ENCODE peak calls at places on chromosome 11, in four cellular contexts. One of them, this sample, is unnamed.

GRCh38 chr11:66268953-66269906 is 791 bp downstream of the RAB1B start:
- DNase-seq in K562: peak
- DNase-seq in GM12878: no peak
- DNase-seq in H1: no peak
- DNase-seq in this sample: peak

GRCh38 chr11:9490376-9490775 is 29.6 kb downstream of the ZNF143 start:
- DNase-seq in K562: no peak
- DNase-seq in GM12878: no peak
- DNase-seq in H1: no peak
- DNase-seq in this sample: no peak

GRCh38 chr11:64566042-64566914 is 24.7 kb upstream of the SLC22A12 start:
- DNase-seq in H1: no peak
- DNase-seq in K562: peak
- DNase-seq in GM12878: no peak
- DNase-seq in this sample: peak

GRCh38 chr11:32420937-32421532 is 14.3 kb downstream of the WT1 start:
- DNase-seq in K562: peak
- DNase-seq in H1: no peak
- DNase-seq in GM12878: peak
- DNase-seq in this sample: no peak

GRCh38 chr11:47093541-47093940 is 83.1 kb downstream of the ARFGAP2 start:
- DNase-seq in H1: no peak
- DNase-seq in K562: no peak
- DNase-seq in GM12878: no peak
- DNase-seq in this sample: no peak

GRCh38 chr11:87281496-87281895 is 243.8 kb downstream of the TMEM135 start:
- DNase-seq in K562: no peak
- DNase-seq in GM12878: no peak
- DNase-seq in H1: no peak
- DNase-seq in this sample: peak

GRCh38 chr11:114501901-114502300 is 57.8 kb downstream of the NXPE1 start:
- DNase-seq in K562: no peak
- DNase-seq in GM12878: no peak
- DNase-seq in H1: no peak
- DNase-seq in this sample: no peak

GRCh38 chr11:36490026-36490806 is 19.9 kb downstream of the TRAF6 start:
- DNase-seq in GM12878: no peak
- DNase-seq in H1: no peak
- DNase-seq in K562: no peak
- DNase-seq in this sample: no peak

GRCh38 chr11:2930705-2931415 is 1.6 kb upstream of the PHLDA2 start:
- DNase-seq in GM12878: peak
- DNase-seq in H1: peak
- DNase-seq in K562: peak
- DNase-seq in this sample: peak

GRCh38 chr11:61024938-61025818 is 53.7 kb downstream of the CD6 start:
- DNase-seq in GM12878: no peak
- DNase-seq in K562: no peak
- DNase-seq in H1: no peak
- DNase-seq in this sample: no peak

GRCh38 chr11:73962097-73962705 is 11.4 kb downstream of the DNAJB13 start:
- DNase-seq in K562: no peak
- DNase-seq in H1: no peak
- DNase-seq in GM12878: no peak
- DNase-seq in this sample: no peak

GRCh38 chr11:119236891-119237290 is 30.8 kb downstream of the CBL start:
- DNase-seq in GM12878: no peak
- DNase-seq in H1: no peak
- DNase-seq in K562: no peak
- DNase-seq in this sample: no peak
- TF ChIP-seq RFX5 in GM12878: no peak
- TF ChIP-seq RFX5 in H1: no peak
- TF ChIP-seq RFX5 in K562: no peak
- TF ChIP-seq RFX5 in this sample: no peak

DNA sequence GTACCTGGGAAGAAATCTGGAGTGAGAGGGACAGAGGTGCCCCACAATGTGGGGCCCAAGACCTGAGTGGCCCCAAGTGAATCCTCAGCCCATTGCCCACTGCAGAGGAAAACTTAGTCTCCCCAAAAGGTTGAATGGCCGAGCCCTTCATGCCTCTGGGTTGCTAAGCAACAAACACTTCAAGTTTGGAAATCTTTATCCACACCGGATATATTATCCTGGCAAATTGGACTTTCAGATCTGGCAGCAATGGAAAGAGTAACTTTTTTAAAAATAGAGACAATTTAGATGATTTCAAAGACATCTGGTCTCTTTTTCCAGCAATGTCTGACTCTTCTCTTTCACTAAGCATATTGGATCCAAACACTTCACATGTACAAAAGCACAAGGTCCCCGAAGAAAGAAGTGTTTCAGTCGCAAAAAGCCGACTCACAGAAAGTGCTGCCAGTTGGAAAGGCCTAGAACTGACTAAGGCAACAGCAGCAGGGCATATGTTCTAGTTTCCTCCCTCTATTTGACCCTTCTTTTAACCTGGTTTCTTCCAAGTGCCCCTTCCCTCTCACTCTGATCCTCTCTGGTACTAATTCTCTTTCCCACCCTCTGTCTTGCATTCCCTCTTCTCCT is 505.2 kb downstream of the SOX6 start:
- DNase-seq in K562: no peak
- DNase-seq in H1: no peak
- DNase-seq in GM12878: no peak
- DNase-seq in this sample: no peak
- TF ChIP-seq YY1 in K562: no peak
- TF ChIP-seq YY1 in H1: no peak
- TF ChIP-seq YY1 in GM12878: no peak
- TF ChIP-seq YY1 in this sample: no peak

DNA sequence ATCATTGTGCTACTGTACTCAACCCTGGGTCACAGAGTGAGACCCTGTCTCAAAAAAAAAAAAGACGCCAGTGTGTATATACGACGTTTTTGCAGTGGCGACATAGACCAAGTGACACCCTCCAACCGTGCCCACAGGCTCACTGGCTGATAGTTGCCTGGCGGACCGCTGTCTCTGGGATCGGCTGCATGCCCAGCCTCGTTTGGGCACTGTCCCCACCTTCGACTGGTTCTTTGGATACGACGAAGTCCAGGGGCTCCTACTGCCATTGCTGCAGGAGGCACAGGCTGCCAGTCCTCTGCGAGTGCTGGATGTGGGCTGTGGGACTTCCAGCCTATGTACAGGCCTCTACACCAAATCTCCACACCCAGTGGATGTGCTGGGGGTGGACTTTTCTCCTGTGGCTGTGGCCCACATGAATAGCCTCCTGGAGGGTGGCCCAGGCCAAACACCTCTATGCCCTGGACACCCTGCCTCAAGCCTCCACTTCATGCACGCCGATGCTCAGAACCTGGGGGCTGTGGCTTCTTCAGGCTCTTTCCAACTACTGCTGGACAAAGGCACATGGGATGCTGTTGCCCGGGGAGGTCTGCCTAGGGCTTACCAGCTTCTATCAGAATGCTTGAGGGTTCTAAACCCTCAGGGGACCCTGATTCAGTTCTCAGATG is 1.3 kb downstream of the CSKMT start:
- DNase-seq in GM12878: no peak
- DNase-seq in H1: no peak
- DNase-seq in K562: peak
- DNase-seq in this sample: no peak
- TF ChIP-seq SRF in GM12878: no peak
- TF ChIP-seq SRF in H1: no peak
- TF ChIP-seq SRF in K562: no peak
- TF ChIP-seq SRF in this sample: no peak

GRCh38 chr11:31417357-31417756 is 47.7 kb downstream of the DNAJC24 start:
- DNase-seq in K562: no peak
- DNase-seq in GM12878: no peak
- DNase-seq in H1: no peak
- DNase-seq in this sample: no peak
- TF ChIP-seq RFX5 in K562: no peak
- TF ChIP-seq RFX5 in GM12878: no peak
- TF ChIP-seq RFX5 in H1: no peak
- TF ChIP-seq RFX5 in this sample: no peak

DNA sequence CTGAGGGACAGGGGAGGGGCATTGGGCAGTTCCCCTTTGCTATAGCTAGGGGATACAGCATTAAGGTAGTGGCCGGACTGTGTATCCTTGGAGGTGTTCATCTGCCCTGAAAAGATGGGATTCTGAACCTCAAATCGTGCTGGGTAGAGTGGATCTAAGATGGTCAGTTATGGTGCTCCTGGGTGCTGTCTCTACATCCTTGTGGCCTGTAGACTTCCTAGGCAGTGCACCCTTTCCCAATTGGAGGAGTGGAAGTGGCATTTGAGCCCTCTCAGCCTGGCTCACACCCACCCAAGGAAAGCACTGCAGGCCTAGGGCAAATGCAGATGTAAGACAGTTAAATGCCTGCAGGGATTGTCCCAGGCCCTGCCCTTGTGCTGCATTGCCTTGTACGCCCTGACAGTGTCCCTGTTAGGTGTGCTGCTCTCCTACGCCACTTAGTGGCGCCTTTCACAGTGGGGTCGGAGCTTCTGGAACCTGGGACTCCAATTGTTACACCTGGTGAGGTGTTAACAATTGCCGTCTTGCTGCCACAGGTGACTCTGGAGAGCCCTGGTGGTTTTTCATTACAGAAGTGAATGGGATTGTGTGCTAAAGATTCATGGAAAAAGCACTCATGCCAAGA is 35.0 kb downstream of the PPFIBP2 start:
- DNase-seq in H1: peak
- DNase-seq in K562: peak
- DNase-seq in GM12878: no peak
- DNase-seq in this sample: peak
- TF ChIP-seq YY1 in H1: no peak
- TF ChIP-seq YY1 in K562: no peak
- TF ChIP-seq YY1 in GM12878: no peak
- TF ChIP-seq YY1 in this sample: no peak

DNA sequence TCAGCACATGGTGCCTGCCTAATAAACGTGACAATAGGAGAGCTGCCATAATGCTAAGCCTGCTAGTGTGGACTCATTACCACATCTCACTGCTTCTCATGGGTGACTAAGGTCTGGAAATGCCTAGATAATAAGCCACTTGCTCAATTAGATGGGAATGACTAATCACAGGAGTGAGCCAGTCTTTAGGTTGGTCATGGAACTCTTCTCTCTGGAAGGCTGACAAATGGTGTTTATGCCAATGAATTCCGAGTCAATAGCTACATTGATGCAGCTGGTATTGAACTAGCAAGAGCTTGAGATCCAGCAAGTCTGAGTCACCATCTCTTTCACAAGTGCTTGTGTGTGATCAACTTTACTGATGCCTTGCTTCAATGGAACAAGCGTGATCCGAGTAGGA is 334.9 kb downstream of the OPCML start:
- DNase-seq in GM12878: no peak
- DNase-seq in K562: no peak
- DNase-seq in H1: no peak
- DNase-seq in this sample: no peak
- TF ChIP-seq SRF in GM12878: no peak
- TF ChIP-seq SRF in K562: no peak
- TF ChIP-seq SRF in H1: no peak
- TF ChIP-seq SRF in this sample: no peak

This sample was measured in HepG2.